ENCODE peak calls at places on chromosomes 7 and 10, in nine cellular contexts. One of them, this sample, is unnamed. For H3K4me1, the result is how much of the 10 kb centered on the place peaks cover.

GRCh38 chr7:154741131-154741530 is 261.8 kb downstream of the PAXIP1 start:
- DNase-seq in upper lobe of left lung: no peak
- DNase-seq in hepatocyte: no peak
- DNase-seq in heart right ventricle: no peak
- DNase-seq in DND-41: no peak
- DNase-seq in colonic mucosa: no peak
- DNase-seq in heart left ventricle: no peak
- DNase-seq in lung: no peak
- DNase-seq in CD8-positive, alpha-beta T cell: no peak
- DNase-seq in this sample: no peak

GRCh38 chr7:21543528-21544302 is 876 bp downstream of the DNAH11 start:
- DNase-seq in heart left ventricle: no peak
- DNase-seq in DND-41: no peak
- DNase-seq in lung: no peak
- DNase-seq in hepatocyte: peak
- DNase-seq in heart right ventricle: no peak
- DNase-seq in upper lobe of left lung: no peak
- DNase-seq in colonic mucosa: no peak
- DNase-seq in CD8-positive, alpha-beta T cell: no peak
- DNase-seq in this sample: no peak

GRCh38 chr10:93616844-93617360 is 4.6 kb downstream of the PDE6C start:
- DNase-seq in heart left ventricle: no peak
- DNase-seq in heart right ventricle: no peak
- DNase-seq in hepatocyte: no peak
- DNase-seq in DND-41: no peak
- DNase-seq in upper lobe of left lung: no peak
- DNase-seq in colonic mucosa: no peak
- DNase-seq in CD8-positive, alpha-beta T cell: no peak
- DNase-seq in lung: no peak
- DNase-seq in this sample: no peak

GRCh38 chr7:20661884-20662283 is 46.4 kb downstream of the ABCB5 start:
- DNase-seq in DND-41: no peak
- DNase-seq in lung: no peak
- DNase-seq in hepatocyte: no peak
- DNase-seq in heart left ventricle: no peak
- DNase-seq in upper lobe of left lung: no peak
- DNase-seq in colonic mucosa: no peak
- DNase-seq in heart right ventricle: no peak
- DNase-seq in CD8-positive, alpha-beta T cell: no peak
- DNase-seq in this sample: no peak

GRCh38 chr10:86538547-86538946 is 17.0 kb upstream of the WAPL start:
- DNase-seq in CD8-positive, alpha-beta T cell: no peak
- DNase-seq in colonic mucosa: peak
- DNase-seq in DND-41: no peak
- DNase-seq in heart right ventricle: peak
- DNase-seq in lung: no peak
- DNase-seq in hepatocyte: no peak
- DNase-seq in upper lobe of left lung: no peak
- DNase-seq in heart left ventricle: no peak
- DNase-seq in this sample: no peak

GRCh38 chr10:8691498-8692017 is 637.1 kb downstream of the GATA3 start:
- DNase-seq in CD8-positive, alpha-beta T cell: no peak
- DNase-seq in lung: no peak
- DNase-seq in colonic mucosa: no peak
- DNase-seq in hepatocyte: no peak
- DNase-seq in DND-41: no peak
- DNase-seq in heart left ventricle: no peak
- DNase-seq in upper lobe of left lung: no peak
- DNase-seq in heart right ventricle: no peak
- DNase-seq in this sample: no peak

GRCh38 chr10:71324743-71325142 is 5.7 kb downstream of the SLC29A3 start:
- DNase-seq in heart right ventricle: no peak
- DNase-seq in CD8-positive, alpha-beta T cell: no peak
- DNase-seq in heart left ventricle: no peak
- DNase-seq in DND-41: no peak
- DNase-seq in hepatocyte: no peak
- DNase-seq in colonic mucosa: no peak
- DNase-seq in lung: no peak
- DNase-seq in upper lobe of left lung: no peak
- DNase-seq in this sample: no peak

GRCh38 chr10:77348082-77348481 is 289.5 kb downstream of the KCNMA1 start:
- DNase-seq in heart right ventricle: no peak
- DNase-seq in DND-41: no peak
- DNase-seq in heart left ventricle: no peak
- DNase-seq in colonic mucosa: no peak
- DNase-seq in upper lobe of left lung: no peak
- DNase-seq in hepatocyte: no peak
- DNase-seq in lung: no peak
- DNase-seq in CD8-positive, alpha-beta T cell: no peak
- DNase-seq in this sample: no peak

GRCh38 chr10:71569775-71570588 is 149.6 kb downstream of the C10orf105 start:
- DNase-seq in heart left ventricle: peak
- DNase-seq in lung: peak
- DNase-seq in colonic mucosa: peak
- DNase-seq in CD8-positive, alpha-beta T cell: peak
- DNase-seq in upper lobe of left lung: no peak
- DNase-seq in DND-41: peak
- DNase-seq in hepatocyte: peak
- DNase-seq in heart right ventricle: peak
- DNase-seq in this sample: peak

GRCh38 chr7:115340828-115341227 is 418.9 kb downstream of the MDFIC start:
- DNase-seq in heart right ventricle: no peak
- DNase-seq in CD8-positive, alpha-beta T cell: no peak
- DNase-seq in hepatocyte: no peak
- DNase-seq in lung: no peak
- DNase-seq in DND-41: peak
- DNase-seq in heart left ventricle: no peak
- DNase-seq in upper lobe of left lung: no peak
- DNase-seq in colonic mucosa: no peak
- DNase-seq in this sample: no peak

GRCh38 chr10:63464402-63465292 is 1.1 kb downstream of the JMJD1C start:
- DNase-seq in heart left ventricle: no peak
- DNase-seq in upper lobe of left lung: no peak
- DNase-seq in CD8-positive, alpha-beta T cell: no peak
- DNase-seq in hepatocyte: peak
- DNase-seq in heart right ventricle: no peak
- DNase-seq in lung: no peak
- DNase-seq in colonic mucosa: no peak
- DNase-seq in DND-41: no peak
- DNase-seq in this sample: no peak

GRCh38 chr7:137025469-137026175 is 157.2 kb downstream of the CHRM2 start:
- DNase-seq in upper lobe of left lung: no peak
- DNase-seq in CD8-positive, alpha-beta T cell: no peak
- DNase-seq in colonic mucosa: no peak
- DNase-seq in heart left ventricle: no peak
- DNase-seq in lung: no peak
- DNase-seq in heart right ventricle: no peak
- DNase-seq in hepatocyte: no peak
- DNase-seq in DND-41: no peak
- DNase-seq in this sample: no peak

GRCh38 chr10:99913831-99914235 is 95.9 kb downstream of the DNMBP start:
- DNase-seq in lung: no peak
- DNase-seq in upper lobe of left lung: no peak
- DNase-seq in DND-41: no peak
- DNase-seq in CD8-positive, alpha-beta T cell: no peak
- DNase-seq in heart right ventricle: no peak
- DNase-seq in colonic mucosa: peak
- DNase-seq in hepatocyte: peak
- DNase-seq in heart left ventricle: no peak
- DNase-seq in this sample: no peak

GRCh38 chr10:35208536-35208935 is 81.9 kb downstream of the CREM start:
- DNase-seq in CD8-positive, alpha-beta T cell: no peak
- DNase-seq in lung: no peak
- DNase-seq in upper lobe of left lung: no peak
- DNase-seq in colonic mucosa: no peak
- DNase-seq in heart left ventricle: no peak
- DNase-seq in heart right ventricle: no peak
- DNase-seq in hepatocyte: no peak
- DNase-seq in DND-41: peak
- DNase-seq in this sample: peak

GRCh38 chr7:154953006-154953684 is 49.8 kb downstream of the PAXIP1 start:
- DNase-seq in heart left ventricle: peak
- DNase-seq in upper lobe of left lung: no peak
- DNase-seq in hepatocyte: peak
- DNase-seq in DND-41: peak
- DNase-seq in lung: peak
- DNase-seq in CD8-positive, alpha-beta T cell: peak
- DNase-seq in heart right ventricle: peak
- DNase-seq in colonic mucosa: peak
- DNase-seq in this sample: peak

GRCh38 chr7:115676080-115676479 is 354.5 kb downstream of the TFEC start:
- DNase-seq in colonic mucosa: no peak
- DNase-seq in hepatocyte: peak
- DNase-seq in lung: no peak
- DNase-seq in heart right ventricle: peak
- DNase-seq in CD8-positive, alpha-beta T cell: no peak
- DNase-seq in upper lobe of left lung: no peak
- DNase-seq in heart left ventricle: no peak
- DNase-seq in DND-41: peak
- DNase-seq in this sample: no peak

GRCh38 chr10:92241501-92241900 is 49.4 kb downstream of the CPEB3 start:
- DNase-seq in CD8-positive, alpha-beta T cell: no peak
- DNase-seq in colonic mucosa: no peak
- DNase-seq in DND-41: no peak
- DNase-seq in heart left ventricle: no peak
- DNase-seq in heart right ventricle: no peak
- DNase-seq in upper lobe of left lung: no peak
- DNase-seq in hepatocyte: no peak
- DNase-seq in lung: no peak
- DNase-seq in this sample: no peak

GRCh38 chr10:51960494-51960895 is 261.1 kb upstream of the CSTF2T start:
- DNase-seq in lung: no peak
- DNase-seq in heart right ventricle: peak
- DNase-seq in heart left ventricle: no peak
- DNase-seq in upper lobe of left lung: no peak
- DNase-seq in colonic mucosa: no peak
- DNase-seq in DND-41: no peak
- DNase-seq in CD8-positive, alpha-beta T cell: no peak
- DNase-seq in hepatocyte: peak
- DNase-seq in this sample: peak

GRCh38 chr7:32335107-32335506 is 155.1 kb downstream of the LSM5 start:
- DNase-seq in heart right ventricle: peak
- DNase-seq in CD8-positive, alpha-beta T cell: no peak
- DNase-seq in DND-41: no peak
- DNase-seq in colonic mucosa: no peak
- DNase-seq in heart left ventricle: no peak
- DNase-seq in upper lobe of left lung: no peak
- DNase-seq in lung: no peak
- DNase-seq in hepatocyte: no peak
- DNase-seq in this sample: no peak

GRCh38 chr7:4765776-4766490 is 9.5 kb upstream of the AP5Z1 start:
- DNase-seq in colonic mucosa: no peak
- DNase-seq in hepatocyte: no peak
- DNase-seq in heart left ventricle: no peak
- DNase-seq in DND-41: no peak
- DNase-seq in CD8-positive, alpha-beta T cell: no peak
- DNase-seq in upper lobe of left lung: no peak
- DNase-seq in lung: no peak
- DNase-seq in heart right ventricle: no peak
- DNase-seq in this sample: no peak

GRCh38 chr7:23011222-23011924 is 2.6 kb downstream of the HYCC1 start:
- DNase-seq in hepatocyte: no peak
- DNase-seq in CD8-positive, alpha-beta T cell: no peak
- DNase-seq in DND-41: no peak
- DNase-seq in upper lobe of left lung: no peak
- DNase-seq in lung: no peak
- DNase-seq in heart right ventricle: no peak
- DNase-seq in colonic mucosa: no peak
- DNase-seq in heart left ventricle: no peak
- DNase-seq in this sample: no peak
- H3K27ac ChIP-seq in hepatocyte: no peak
- H3K27ac ChIP-seq in CD8-positive, alpha-beta T cell: no peak
- H3K27ac ChIP-seq in DND-41: no peak
- H3K27ac ChIP-seq in upper lobe of left lung: no peak
- H3K27ac ChIP-seq in lung: no peak
- H3K27ac ChIP-seq in heart right ventricle: no peak
- H3K27ac ChIP-seq in colonic mucosa: no peak
- H3K27ac ChIP-seq in heart left ventricle: no peak
- H3K27ac ChIP-seq in this sample: no peak

GRCh38 chr10:19629559-19629958 is 186.7 kb upstream of the PLXDC2 start:
- DNase-seq in hepatocyte: peak
- DNase-seq in heart right ventricle: peak
- DNase-seq in DND-41: no peak
- DNase-seq in upper lobe of left lung: no peak
- DNase-seq in colonic mucosa: peak
- DNase-seq in CD8-positive, alpha-beta T cell: no peak
- DNase-seq in lung: no peak
- DNase-seq in heart left ventricle: peak
- DNase-seq in this sample: no peak
- H3K4me3 ChIP-seq in hepatocyte: no peak
- H3K4me3 ChIP-seq in heart right ventricle: no peak
- H3K4me3 ChIP-seq in DND-41: no peak
- H3K4me3 ChIP-seq in upper lobe of left lung: no peak
- H3K4me3 ChIP-seq in colonic mucosa: no peak
- H3K4me3 ChIP-seq in CD8-positive, alpha-beta T cell: no peak
- H3K4me3 ChIP-seq in lung: no peak
- H3K4me3 ChIP-seq in heart left ventricle: no peak
- H3K4me3 ChIP-seq in this sample: no peak

DNA sequence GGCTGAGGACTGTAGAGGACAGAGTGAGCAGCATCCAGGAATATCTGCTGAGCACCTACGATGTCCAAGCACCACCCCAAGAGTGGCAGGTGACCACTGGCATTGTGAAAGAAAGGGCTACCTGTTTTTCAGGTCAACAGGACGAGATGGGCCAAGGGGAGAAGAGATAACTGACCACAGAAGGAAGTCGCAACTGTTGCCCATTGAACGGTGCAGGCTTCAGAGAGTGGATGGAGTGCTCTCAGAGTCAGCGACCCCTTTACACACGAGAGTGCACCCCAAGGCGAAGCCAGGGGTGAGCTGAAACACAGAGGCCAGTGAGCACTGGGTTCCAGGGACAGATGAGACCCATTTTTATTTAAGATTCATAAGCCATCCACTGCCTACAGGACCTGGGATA is 42.3 kb downstream of the HIPK2 start:
- DNase-seq in heart left ventricle: no peak
- DNase-seq in hepatocyte: no peak
- DNase-seq in lung: no peak
- DNase-seq in upper lobe of left lung: no peak
- DNase-seq in DND-41: no peak
- DNase-seq in colonic mucosa: no peak
- DNase-seq in CD8-positive, alpha-beta T cell: no peak
- DNase-seq in heart right ventricle: no peak
- DNase-seq in this sample: no peak
- H3K4me1 ChIP-seq in heart left ventricle: half or more
- H3K4me1 ChIP-seq in hepatocyte: under half
- H3K4me1 ChIP-seq in lung: under half
- H3K4me1 ChIP-seq in upper lobe of left lung: half or more
- H3K4me1 ChIP-seq in DND-41: under half
- H3K4me1 ChIP-seq in colonic mucosa: under half
- H3K4me1 ChIP-seq in CD8-positive, alpha-beta T cell: under half
- H3K4me1 ChIP-seq in heart right ventricle: under half
- H3K4me1 ChIP-seq in this sample: under half

DNA sequence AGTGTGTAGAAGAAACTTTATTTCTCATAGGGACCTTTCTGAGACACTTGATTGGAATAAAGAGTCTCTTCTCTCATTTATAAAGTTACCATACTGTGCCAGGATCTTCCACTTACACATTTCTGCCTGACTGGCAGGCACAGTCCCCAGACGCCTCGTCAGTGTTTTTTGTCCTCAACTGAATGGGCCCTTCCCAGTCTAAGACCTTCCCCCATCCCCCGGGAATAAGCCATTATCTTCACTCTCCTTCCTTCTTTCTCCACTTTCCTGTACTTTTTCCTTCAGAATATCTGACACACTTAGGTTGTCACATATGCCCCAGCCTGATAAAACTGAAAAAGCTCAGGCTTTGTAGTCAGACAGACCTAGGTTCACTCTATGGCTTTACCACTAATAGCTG is 35.3 kb upstream of the KCNIP2 start:
- DNase-seq in DND-41: no peak
- DNase-seq in hepatocyte: no peak
- DNase-seq in heart right ventricle: no peak
- DNase-seq in upper lobe of left lung: no peak
- DNase-seq in heart left ventricle: no peak
- DNase-seq in CD8-positive, alpha-beta T cell: no peak
- DNase-seq in colonic mucosa: no peak
- DNase-seq in lung: no peak
- DNase-seq in this sample: no peak
- H3K27ac ChIP-seq in DND-41: no peak
- H3K27ac ChIP-seq in hepatocyte: no peak
- H3K27ac ChIP-seq in heart right ventricle: no peak
- H3K27ac ChIP-seq in upper lobe of left lung: no peak
- H3K27ac ChIP-seq in heart left ventricle: no peak
- H3K27ac ChIP-seq in CD8-positive, alpha-beta T cell: no peak
- H3K27ac ChIP-seq in colonic mucosa: no peak
- H3K27ac ChIP-seq in lung: no peak
- H3K27ac ChIP-seq in this sample: no peak